ENCODE peak calls at places on chromosomes 6 and 20, in five cellular contexts. Y is upper lobe of right lung, F is WTC11, P is psoas muscle, O is epithelial cell of esophagus. V is an unnamed sample.

GRCh38 chr6:120786256-120786655 is 548.0 kb downstream of the TBC1D32 start:
- DNase-seq in Y (no peak), F (no peak), P (no peak), O (no peak), V (no peak)

GRCh38 chr6:130057495-130057894 is 39.1 kb downstream of the L3MBTL3 start:
- DNase-seq in Y (no peak), F (no peak), P (no peak), O (no peak), V (no peak)

GRCh38 chr6:147136057-147136456 is 68.2 kb upstream of the STXBP5 start:
- DNase-seq in Y (no peak), F (no peak), P (no peak), O (no peak), V (no peak)

GRCh38 chr6:46419576-46420002 is 71.7 kb downstream of the RCAN2 start:
- DNase-seq in Y (no peak), F (peak), P (no peak), O (peak), V (peak)

GRCh38 chr6:169019727-169020491 is 233.7 kb downstream of the THBS2 start:
- DNase-seq in Y (no peak), F (peak), P (no peak), O (no peak), V (no peak)

GRCh38 chr20:37486186-37486999 is 34.7 kb upstream of the NNAT start:
- DNase-seq in Y (no peak), F (no peak), P (no peak), O (no peak), V (no peak)

GRCh38 chr6:32168807-32169206 is 4.4 kb downstream of the EGFL8 start:
- DNase-seq in Y (no peak), F (no peak), P (no peak), O (no peak), V (no peak)

GRCh38 chr6:155352130-155352420 is 37.8 kb upstream of the TFB1M start:
- DNase-seq in Y (no peak), F (no peak), P (no peak), O (no peak), V (no peak)

GRCh38 chr20:1298888-1299511 is 29.9 kb downstream of the SDCBP2 start:
- DNase-seq in Y (peak), F (no peak), P (no peak), O (no peak), V (no peak)

GRCh38 chr20:57258055-57258454 is 8.4 kb downstream of the BMP7 start:
- DNase-seq in Y (no peak), F (no peak), P (no peak), O (no peak), V (no peak)

GRCh38 chr6:111470991-111471390 is 12.0 kb downstream of the REV3L start:
- DNase-seq in Y (no peak), F (no peak), P (no peak), O (no peak), V (no peak)

GRCh38 chr6:126156973-126157372 is 170.6 kb downstream of the TRMT11 start:
- DNase-seq in Y (no peak), F (no peak), P (no peak), O (no peak), V (no peak)

GRCh38 chr6:35876902-35877301 is 44.0 kb downstream of the SRPK1 start:
- DNase-seq in Y (no peak), F (no peak), P (no peak), O (no peak), V (no peak)

GRCh38 chr6:24376875-24377274 is 19.0 kb upstream of the DCDC2 start:
- DNase-seq in Y (no peak), F (no peak), P (no peak), O (no peak), V (no peak)

GRCh38 chr6:129022011-129022553 is 139.1 kb downstream of the LAMA2 start:
- DNase-seq in Y (no peak), F (no peak), P (no peak), O (no peak), V (no peak)

GRCh38 chr20:37336369-37337207 is 9.4 kb upstream of the SRC start:
- DNase-seq in Y (peak), F (peak), P (peak), O (no peak), V (no peak)

GRCh38 chr20:8933391-8933807 is 135.5 kb upstream of the PLCB4 start:
- DNase-seq in Y (no peak), F (no peak), P (no peak), O (no peak), V (no peak)

GRCh38 chr6:166907373-166907841 is 48.9 kb downstream of the RNASET2 start:
- DNase-seq in Y (no peak), F (no peak), P (no peak), O (no peak), V (no peak)

GRCh38 chr6:143911028-143911427 is 46.8 kb downstream of the ZC2HC1B start:
- DNase-seq in Y (no peak), F (no peak), P (no peak), O (no peak), V (no peak)

GRCh38 chr6:35731414-35731735 is 5.5 kb upstream of the ARMC12 start:
- DNase-seq in Y (peak), F (peak), P (peak), O (peak), V (peak)

GRCh38 chr6:5525209-5525608 is 263.9 kb downstream of the FARS2 start:
- DNase-seq in Y (no peak), F (no peak), P (no peak), O (peak), V (no peak)

GRCh38 chr20:31691646-31692275 is 30.9 kb downstream of the BCL2L1 start:
- DNase-seq in Y (no peak), F (no peak), P (no peak), O (no peak), V (peak)

GRCh38 chr6:72552938-72553337 is 68.9 kb upstream of the KCNQ5 start:
- DNase-seq in Y (no peak), F (no peak), P (no peak), O (peak), V (peak)

GRCh38 chr6:56037587-56037986 is 162.2 kb upstream of the BMP5 start:
- DNase-seq in Y (no peak), F (no peak), P (no peak), O (no peak), V (no peak)
- TF ChIP-seq CTCF in Y (no peak), F (no peak), P (no peak), O (no peak), V (no peak)

DNA sequence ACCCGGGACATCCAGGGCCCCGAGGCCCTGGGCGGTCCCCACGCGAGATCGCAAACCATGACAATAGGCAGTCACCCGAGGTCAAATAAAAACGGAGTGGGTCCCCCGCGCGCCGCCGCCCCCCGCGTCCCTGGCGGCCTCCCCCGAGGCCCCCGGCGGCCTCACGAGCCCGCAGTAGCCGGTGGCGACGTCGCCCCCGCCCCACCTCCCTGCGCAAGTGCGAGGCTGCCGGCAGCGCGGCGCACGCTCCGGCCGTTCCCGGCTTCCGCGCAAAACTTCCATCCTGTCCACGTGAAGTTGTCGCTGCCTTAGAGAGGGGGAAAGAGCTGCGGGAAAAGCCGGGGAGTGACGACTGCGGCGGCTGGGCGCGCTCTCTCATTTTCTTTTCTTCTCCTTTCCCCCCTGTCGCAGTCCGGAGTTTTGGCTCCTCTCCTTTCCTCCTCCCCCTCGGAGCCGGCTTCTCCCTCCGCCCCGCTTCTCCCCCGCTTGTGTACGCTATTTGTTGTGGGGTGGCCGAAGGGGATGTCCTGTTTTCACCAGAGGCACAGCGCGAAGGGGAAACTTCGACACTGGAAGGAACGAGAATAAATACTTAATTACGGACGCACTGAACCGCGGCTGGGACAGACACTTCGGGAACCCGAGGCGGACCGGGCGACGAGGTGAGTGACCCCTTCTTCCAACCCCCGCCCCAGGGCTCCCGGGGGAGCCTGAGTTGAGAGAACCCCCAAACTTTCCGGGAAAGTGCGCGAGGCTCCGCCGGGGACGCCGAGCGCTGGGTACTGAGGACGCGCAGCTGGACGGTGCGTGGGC is at the start of gene EYA4:
- DNase-seq in Y (peak), F (peak), P (peak), O (peak), V (peak)
- TF ChIP-seq CTCF in Y (no peak), F (no peak), P (no peak), O (no peak), V (no peak)

DNA sequence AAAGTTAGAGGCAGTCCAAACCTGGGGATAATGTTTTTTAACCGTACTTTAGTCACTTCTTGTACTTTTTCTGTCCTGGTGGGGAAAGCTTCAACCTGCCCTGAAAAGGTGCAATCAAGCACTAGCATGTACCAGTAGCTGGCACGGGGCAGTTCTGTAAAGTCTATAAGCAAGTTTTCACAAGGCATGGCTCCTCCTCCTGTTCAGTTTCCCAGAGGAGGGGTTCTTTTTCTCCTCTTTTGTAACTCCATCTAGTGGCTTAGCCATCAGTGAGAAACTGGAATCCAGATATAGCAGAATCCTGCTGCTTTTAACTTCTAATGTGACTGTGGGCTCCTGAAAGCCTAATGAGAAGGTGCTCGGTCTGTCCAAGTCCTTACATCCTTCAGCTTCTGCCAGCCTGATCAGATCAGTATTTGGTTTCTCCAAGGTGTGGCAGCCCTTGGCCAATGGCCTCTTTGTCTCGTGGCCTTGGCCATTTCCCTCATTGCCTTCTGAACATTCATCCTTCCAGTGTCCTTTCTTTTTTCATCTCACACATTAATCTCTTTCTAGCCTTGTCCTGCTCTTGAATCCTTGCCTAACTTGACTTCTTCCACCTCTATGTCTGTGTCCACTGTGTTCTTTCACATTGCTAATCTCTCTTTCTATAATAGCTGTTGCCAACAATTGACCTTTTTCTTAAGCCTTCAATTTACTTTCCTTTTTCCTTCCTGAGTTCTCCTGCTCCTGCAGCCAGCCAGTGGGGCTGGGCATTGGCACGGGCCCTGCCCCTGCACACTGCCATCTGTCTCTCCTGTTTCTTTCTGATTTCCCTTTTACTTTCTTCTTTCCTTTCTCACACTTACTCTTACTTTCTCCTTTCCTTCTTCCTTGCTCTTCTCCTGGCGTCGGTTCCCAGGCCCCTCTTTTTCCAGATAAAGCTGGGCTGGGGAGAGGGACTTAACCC is 222.0 kb upstream of the SYNCRIP start:
- DNase-seq in Y (no peak), F (no peak), P (no peak), O (peak), V (peak)
- TF ChIP-seq CTCF in Y (no peak), F (no peak), P (no peak), O (peak), V (peak)

GRCh38 chr6:98833101-98834059 is 994 bp upstream of the POU3F2 start:
- DNase-seq in Y (peak), F (no peak), P (no peak), O (peak), V (peak)
- TF ChIP-seq CTCF in Y (no peak), F (no peak), P (no peak), O (no peak), V (peak)

V was measured in astrocyte of the spinal cord.